ENCODE peak calls at places on chromosomes 12 and 14, in five cellular contexts. One of them, this sample, is unnamed.

GRCh38 chr12:103884316-103884715 is 43.3 kb upstream of the NT5DC3 start:
- DNase-seq in caudate nucleus: no peak
- DNase-seq in mesendoderm: peak
- DNase-seq in PC-3: peak
- DNase-seq in heart left ventricle: no peak
- DNase-seq in this sample: no peak

GRCh38 chr12:97404549-97404948 is 58.1 kb upstream of the RMST start:
- DNase-seq in caudate nucleus: no peak
- DNase-seq in mesendoderm: peak
- DNase-seq in PC-3: peak
- DNase-seq in heart left ventricle: no peak
- DNase-seq in this sample: no peak

GRCh38 chr14:34926552-34926951 is 51.4 kb upstream of the BAZ1A start:
- DNase-seq in caudate nucleus: no peak
- DNase-seq in mesendoderm: no peak
- DNase-seq in PC-3: peak
- DNase-seq in heart left ventricle: no peak
- DNase-seq in this sample: peak

GRCh38 chr12:18101043-18101442 is 11.1 kb upstream of the RERGL start:
- DNase-seq in caudate nucleus: no peak
- DNase-seq in mesendoderm: no peak
- DNase-seq in PC-3: no peak
- DNase-seq in heart left ventricle: no peak
- DNase-seq in this sample: no peak

GRCh38 chr14:62097072-62097471 is 334.9 kb downstream of the SNAPC1 start:
- DNase-seq in caudate nucleus: no peak
- DNase-seq in mesendoderm: no peak
- DNase-seq in PC-3: peak
- DNase-seq in heart left ventricle: no peak
- DNase-seq in this sample: no peak

GRCh38 chr12:12722351-12723146 is 5.4 kb downstream of the CDKN1B start:
- DNase-seq in caudate nucleus: no peak
- DNase-seq in mesendoderm: no peak
- DNase-seq in PC-3: peak
- DNase-seq in heart left ventricle: no peak
- DNase-seq in this sample: no peak

GRCh38 chr12:7060353-7060954 is at the start of gene C1S:
- DNase-seq in caudate nucleus: no peak
- DNase-seq in mesendoderm: peak
- DNase-seq in PC-3: peak
- DNase-seq in heart left ventricle: peak
- DNase-seq in this sample: peak

GRCh38 chr14:70168401-70168800 is 20.4 kb downstream of the SLC8A3 start:
- DNase-seq in caudate nucleus: no peak
- DNase-seq in mesendoderm: no peak
- DNase-seq in PC-3: no peak
- DNase-seq in heart left ventricle: no peak
- DNase-seq in this sample: no peak

GRCh38 chr14:59482471-59483331 is 1.5 kb downstream of the L3HYPDH start:
- DNase-seq in caudate nucleus: no peak
- DNase-seq in mesendoderm: peak
- DNase-seq in PC-3: peak
- DNase-seq in heart left ventricle: no peak
- DNase-seq in this sample: peak

GRCh38 chr12:93518725-93519124 is 51.4 kb downstream of the MRPL42 start:
- DNase-seq in caudate nucleus: no peak
- DNase-seq in mesendoderm: no peak
- DNase-seq in PC-3: peak
- DNase-seq in heart left ventricle: no peak
- DNase-seq in this sample: no peak
- H3K27ac ChIP-seq in caudate nucleus: no peak
- H3K27ac ChIP-seq in mesendoderm: no peak
- H3K27ac ChIP-seq in PC-3: no peak
- H3K27ac ChIP-seq in heart left ventricle: no peak
- H3K27ac ChIP-seq in this sample: no peak

GRCh38 chr12:130520784-130521183 is 183.1 kb downstream of the PIWIL1 start:
- DNase-seq in caudate nucleus: no peak
- DNase-seq in mesendoderm: no peak
- DNase-seq in PC-3: no peak
- DNase-seq in heart left ventricle: no peak
- DNase-seq in this sample: no peak
- H3K27ac ChIP-seq in caudate nucleus: no peak
- H3K27ac ChIP-seq in mesendoderm: no peak
- H3K27ac ChIP-seq in PC-3: no peak
- H3K27ac ChIP-seq in heart left ventricle: no peak
- H3K27ac ChIP-seq in this sample: no peak

GRCh38 chr14:47705683-47706082 is 30.3 kb upstream of the MDGA2 start:
- DNase-seq in caudate nucleus: no peak
- DNase-seq in mesendoderm: no peak
- DNase-seq in PC-3: no peak
- DNase-seq in heart left ventricle: no peak
- DNase-seq in this sample: no peak

GRCh38 chr14:47715330-47715729 is 39.9 kb upstream of the MDGA2 start:
- DNase-seq in caudate nucleus: no peak
- DNase-seq in mesendoderm: no peak
- DNase-seq in PC-3: peak
- DNase-seq in heart left ventricle: no peak
- DNase-seq in this sample: no peak

DNA sequence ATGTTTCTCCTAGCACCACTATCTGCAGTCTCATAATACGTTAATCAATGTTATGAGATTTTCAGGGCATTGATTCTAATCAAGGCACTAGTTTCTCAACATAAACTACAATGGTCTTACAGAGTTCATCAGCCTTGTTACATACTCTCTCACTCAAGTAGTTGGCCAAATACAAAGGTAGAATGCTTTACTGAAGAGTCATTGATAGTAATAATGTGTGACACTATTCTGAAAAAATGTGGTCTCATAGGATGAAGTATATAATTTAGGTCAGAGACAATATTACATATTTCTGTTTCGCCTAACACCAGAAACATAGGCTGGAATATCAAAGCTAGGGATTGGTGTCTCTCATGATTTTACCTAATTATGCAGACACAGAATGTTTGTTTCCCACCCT is 35.2 kb upstream of the MDGA2 start:
- DNase-seq in caudate nucleus: no peak
- DNase-seq in mesendoderm: no peak
- DNase-seq in PC-3: peak
- DNase-seq in heart left ventricle: no peak
- DNase-seq in this sample: peak
- H3K27ac ChIP-seq in caudate nucleus: no peak
- H3K27ac ChIP-seq in mesendoderm: no peak
- H3K27ac ChIP-seq in PC-3: no peak
- H3K27ac ChIP-seq in heart left ventricle: no peak
- H3K27ac ChIP-seq in this sample: no peak

GRCh38 chr14:101874001-101874400 is 90.4 kb upstream of the DYNC1H1 start:
- DNase-seq in caudate nucleus: no peak
- DNase-seq in mesendoderm: no peak
- DNase-seq in PC-3: no peak
- DNase-seq in heart left ventricle: no peak
- DNase-seq in this sample: no peak
- H3K27ac ChIP-seq in caudate nucleus: no peak
- H3K27ac ChIP-seq in mesendoderm: no peak
- H3K27ac ChIP-seq in PC-3: no peak
- H3K27ac ChIP-seq in heart left ventricle: no peak
- H3K27ac ChIP-seq in this sample: no peak

GRCh38 chr14:55891692-55892091 is 226.5 kb upstream of the PELI2 start:
- DNase-seq in caudate nucleus: no peak
- DNase-seq in mesendoderm: peak
- DNase-seq in PC-3: no peak
- DNase-seq in heart left ventricle: no peak
- DNase-seq in this sample: no peak

GRCh38 chr14:55884819-55885218 is 233.4 kb upstream of the PELI2 start:
- DNase-seq in caudate nucleus: no peak
- DNase-seq in mesendoderm: no peak
- DNase-seq in PC-3: no peak
- DNase-seq in heart left ventricle: no peak
- DNase-seq in this sample: peak

GRCh38 chr14:55892906-55893305 is 225.3 kb upstream of the PELI2 start:
- DNase-seq in caudate nucleus: no peak
- DNase-seq in mesendoderm: no peak
- DNase-seq in PC-3: no peak
- DNase-seq in heart left ventricle: no peak
- DNase-seq in this sample: no peak

GRCh38 chr14:55893695-55894094 is 224.5 kb upstream of the PELI2 start:
- DNase-seq in caudate nucleus: no peak
- DNase-seq in mesendoderm: no peak
- DNase-seq in PC-3: no peak
- DNase-seq in heart left ventricle: no peak
- DNase-seq in this sample: no peak

GRCh38 chr14:55889124-55889523 is 229.1 kb upstream of the PELI2 start:
- DNase-seq in caudate nucleus: no peak
- DNase-seq in mesendoderm: no peak
- DNase-seq in PC-3: peak
- DNase-seq in heart left ventricle: no peak
- DNase-seq in this sample: peak
- H3K27ac ChIP-seq in caudate nucleus: no peak
- H3K27ac ChIP-seq in mesendoderm: no peak
- H3K27ac ChIP-seq in PC-3: no peak
- H3K27ac ChIP-seq in heart left ventricle: no peak
- H3K27ac ChIP-seq in this sample: no peak

GRCh38 chr12:132632521-132633228 is 14.1 kb downstream of the P2RX2 start:
- DNase-seq in caudate nucleus: no peak
- DNase-seq in mesendoderm: no peak
- DNase-seq in PC-3: no peak
- DNase-seq in heart left ventricle: no peak
- DNase-seq in this sample: no peak
- H3K27ac ChIP-seq in caudate nucleus: no peak
- H3K27ac ChIP-seq in mesendoderm: no peak
- H3K27ac ChIP-seq in PC-3: no peak
- H3K27ac ChIP-seq in heart left ventricle: no peak
- H3K27ac ChIP-seq in this sample: no peak

DNA sequence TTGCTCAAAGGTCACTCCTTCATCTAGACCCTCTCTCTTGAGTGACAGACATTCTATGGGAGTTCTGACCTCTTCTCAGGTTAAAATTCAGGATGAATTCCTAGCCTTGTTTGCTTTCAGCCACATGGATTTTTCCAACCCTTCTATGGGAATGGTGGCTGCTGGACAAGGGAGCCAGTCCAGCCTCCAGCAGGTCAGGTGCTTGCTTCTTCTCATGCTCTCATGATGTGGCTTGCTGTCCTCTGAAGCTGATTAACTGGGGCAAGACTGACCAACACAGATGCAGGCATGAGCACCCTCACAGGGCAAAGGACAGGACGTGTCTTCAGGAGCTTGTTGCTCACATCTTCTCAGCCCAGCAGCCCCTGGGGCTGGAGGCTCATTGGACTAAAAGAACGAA is 97.2 kb upstream of the SLC35F4 start:
- DNase-seq in caudate nucleus: no peak
- DNase-seq in mesendoderm: no peak
- DNase-seq in PC-3: no peak
- DNase-seq in heart left ventricle: no peak
- DNase-seq in this sample: no peak
- H3K27ac ChIP-seq in caudate nucleus: no peak
- H3K27ac ChIP-seq in mesendoderm: no peak
- H3K27ac ChIP-seq in PC-3: no peak
- H3K27ac ChIP-seq in heart left ventricle: no peak
- H3K27ac ChIP-seq in this sample: no peak